ENCODE peak calls at places on chromosomes 12 and 14, in seven cellular contexts. C is aorta, S is lower lobe of right lung, P is lung, G is testis, I is IMR-90, Y is H9. Z is an unnamed sample.

GRCh38 chr14:90942511-90942910 is 117.9 kb downstream of the RPS6KA5 start:
- DNase-seq in C (no peak), S (no peak), P (no peak), G (no peak), I (no peak), Y (no peak), Z (no peak)

GRCh38 chr12:88501976-88502938 is 78.0 kb downstream of the KITLG start:
- DNase-seq in C (no peak), S (no peak), P (no peak), G (no peak), I (peak; percentile 48), Y (no peak), Z (no peak)

GRCh38 chr14:61435563-61436337 is 114.4 kb downstream of the PRKCH start:
- DNase-seq in C (no peak), S (no peak), P (no peak), G (no peak), I (no peak), Y (no peak), Z (no peak)

GRCh38 chr14:85248881-85249635 is 280.9 kb upstream of the FLRT2 start:
- DNase-seq in C (no peak), S (no peak), P (no peak), G (peak; percentile 48), I (peak; percentile 11), Y (no peak), Z (no peak)

GRCh38 chr12:68981536-68981935 is 48.6 kb upstream of the CPM start:
- DNase-seq in C (no peak), S (no peak), P (no peak), G (no peak), I (peak; percentile 76), Y (no peak), Z (no peak)

GRCh38 chr12:109433618-109434017 is 43.5 kb downstream of the KCTD10 start:
- DNase-seq in C (no peak), S (no peak), P (no peak), G (no peak), I (no peak), Y (peak; percentile 77), Z (no peak)

GRCh38 chr12:14959463-14959862 is 1.9 kb downstream of the ARHGDIB start:
- DNase-seq in C (no peak), S (no peak), P (no peak), G (no peak), I (no peak), Y (no peak), Z (no peak)

GRCh38 chr12:76158518-76159321 is 74.2 kb upstream of the NAP1L1 start:
- DNase-seq in C (no peak), S (no peak), P (peak; percentile 39), G (peak; percentile 29), I (peak; percentile 84), Y (peak; percentile 78), Z (peak; percentile 8)

GRCh38 chr12:132872073-132872855 is 15.1 kb downstream of the CHFR start:
- DNase-seq in C (no peak), S (no peak), P (no peak), G (no peak), I (no peak), Y (no peak), Z (no peak)

GRCh38 chr12:71771069-71771468 is 16.4 kb downstream of the RAB21 start:
- DNase-seq in C (no peak), S (no peak), P (no peak), G (no peak), I (no peak), Y (no peak), Z (no peak)

GRCh38 chr12:128382946-128383739 is 116.2 kb downstream of the TMEM132C start:
- DNase-seq in C (no peak), S (no peak), P (no peak), G (no peak), I (no peak), Y (no peak), Z (no peak)

GRCh38 chr14:104293231-104293841 is 154.9 kb downstream of the KIF26A start:
- DNase-seq in C (peak; percentile 41), S (peak; percentile 30), P (no peak), G (no peak), I (no peak), Y (peak; percentile 29), Z (no peak)

GRCh38 chr12:48863296-48863695 is 2.4 kb downstream of the RND1 start:
- DNase-seq in C (no peak), S (no peak), P (no peak), G (no peak), I (no peak), Y (no peak), Z (no peak)

GRCh38 chr12:1405619-1406018 is 188.8 kb downstream of the FBXL14 start:
- DNase-seq in C (no peak), S (no peak), P (no peak), G (no peak), I (no peak), Y (no peak), Z (no peak)

GRCh38 chr14:100791995-100792394 is 33.9 kb upstream of the MEG3 start:
- DNase-seq in C (no peak), S (no peak), P (no peak), G (no peak), I (no peak), Y (no peak), Z (no peak)
- H3K27me3 ChIP-seq in C (no peaks in the 10 kb centered on the region), S (peaks cover 23% of the 10 kb centered on the region), P (no peaks in the 10 kb centered on the region), G (no peaks in the 10 kb centered on the region), I (peaks cover 39% of the 10 kb centered on the region), Y (no peaks in the 10 kb centered on the region), Z (no peaks in the 10 kb centered on the region)

GRCh38 chr12:26789731-26790644 is 43.0 kb downstream of the ITPR2 start:
- DNase-seq in C (no peak), S (no peak), P (no peak), G (no peak), I (peak; percentile 75), Y (no peak), Z (no peak)

GRCh38 chr12:26786491-26787124 is 46.4 kb downstream of the ITPR2 start:
- DNase-seq in C (no peak), S (no peak), P (no peak), G (peak; percentile 58), I (peak; percentile 11), Y (no peak), Z (no peak)

GRCh38 chr12:26787125-26787495 is 45.9 kb downstream of the ITPR2 start:
- DNase-seq in C (no peak), S (no peak), P (no peak), G (no peak), I (peak; percentile 83), Y (no peak), Z (no peak)

GRCh38 chr12:26791328-26791791 is 41.6 kb downstream of the ITPR2 start:
- DNase-seq in C (no peak), S (no peak), P (no peak), G (no peak), I (peak; percentile 43), Y (no peak), Z (no peak)

GRCh38 chr12:26790645-26790994 is 42.4 kb downstream of the ITPR2 start:
- DNase-seq in C (no peak), S (no peak), P (no peak), G (no peak), I (no peak), Y (no peak), Z (no peak)
- H3K4me1 ChIP-seq in C (peaks cover 5% of the 10 kb centered on the region), S (peaks cover 47% of the 10 kb centered on the region), P (no peaks in the 10 kb centered on the region), G (peaks cover 24% of the 10 kb centered on the region), I (peaks cover 22% of the 10 kb centered on the region), Y (no peaks in the 10 kb centered on the region), Z (no peaks in the 10 kb centered on the region)

GRCh38 chr14:56805992-56806737 is 4.1 kb downstream of the OTX2 start:
- DNase-seq in C (no peak), S (no peak), P (no peak), G (no peak), I (no peak), Y (no peak), Z (no peak)
- H3K27me3 ChIP-seq in C (no peaks in the 10 kb centered on the region), S (peaks cover 98% of the 10 kb centered on the region), P (peaks cover 37% of the 10 kb centered on the region), G (no peaks in the 10 kb centered on the region), I (peaks cover 87% of the 10 kb centered on the region), Y (peaks cover 64% of the 10 kb centered on the region), Z (peaks cover 44% of the 10 kb centered on the region)

GRCh38 chr12:122406701-122407154 is 15.7 kb downstream of the CLIP1 start:
- DNase-seq in C (no peak), S (no peak), P (no peak), G (no peak), I (peak; percentile 78), Y (no peak), Z (no peak)
- H3K4me1 ChIP-seq in C (no peaks in the 10 kb centered on the region), S (peaks cover 12% of the 10 kb centered on the region), P (peaks cover 4% of the 10 kb centered on the region), G (peaks cover 5% of the 10 kb centered on the region), I (peaks cover 5% of the 10 kb centered on the region), Y (no peaks in the 10 kb centered on the region), Z (no peaks in the 10 kb centered on the region)

GRCh38 chr12:62910549-62911169 is 24.3 kb downstream of the PPM1H start:
- DNase-seq in C (no peak), S (no peak), P (no peak), G (no peak), I (no peak), Y (no peak), Z (no peak)

GRCh38 chr12:62908667-62909066 is 26.3 kb downstream of the PPM1H start:
- DNase-seq in C (no peak), S (no peak), P (no peak), G (no peak), I (no peak), Y (no peak), Z (no peak)

GRCh38 chr12:62907067-62907466 is 27.9 kb downstream of the PPM1H start:
- DNase-seq in C (no peak), S (no peak), P (no peak), G (no peak), I (no peak), Y (no peak), Z (no peak)

GRCh38 chr12:62909340-62909739 is 25.6 kb downstream of the PPM1H start:
- DNase-seq in C (no peak), S (no peak), P (no peak), G (no peak), I (no peak), Y (no peak), Z (no peak)

GRCh38 chr12:62907561-62907960 is 27.4 kb downstream of the PPM1H start:
- DNase-seq in C (no peak), S (no peak), P (no peak), G (no peak), I (no peak), Y (no peak), Z (no peak)
- H3K27me3 ChIP-seq in C (no peaks in the 10 kb centered on the region), S (no peaks in the 10 kb centered on the region), P (no peaks in the 10 kb centered on the region), G (no peaks in the 10 kb centered on the region), I (peaks cover 18% of the 10 kb centered on the region), Y (no peaks in the 10 kb centered on the region), Z (no peaks in the 10 kb centered on the region)

DNA sequence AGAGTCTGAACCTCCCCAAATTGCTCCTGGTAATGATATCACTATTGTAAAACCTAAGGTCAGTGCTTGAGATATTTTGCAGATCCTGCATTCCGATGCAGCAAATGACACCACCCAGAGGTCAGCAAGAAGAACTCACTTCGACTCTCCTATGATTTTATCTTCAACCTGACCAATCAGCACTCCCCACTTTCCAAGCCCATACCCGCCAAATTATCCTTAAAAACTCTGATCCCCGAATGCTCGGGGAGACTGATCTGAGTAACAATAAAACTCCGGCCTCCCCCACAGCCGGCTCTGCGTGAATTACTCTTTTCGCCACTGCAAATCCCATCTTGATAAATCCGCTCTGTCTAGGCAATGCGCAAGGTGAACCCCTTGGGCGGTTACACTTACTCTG is 1.2 kb downstream of the NPC2 start:
- DNase-seq in C (no peak), S (no peak), P (no peak), G (peak; percentile 33), I (peak; percentile 40), Y (no peak), Z (no peak)
- H3K4me1 ChIP-seq in C (peaks cover 4% of the 10 kb centered on the region), S (peaks cover 58% of the 10 kb centered on the region), P (peaks cover 2% of the 10 kb centered on the region), G (peaks cover 12% of the 10 kb centered on the region), I (peaks cover 7% of the 10 kb centered on the region), Y (peaks cover 2% of the 10 kb centered on the region), Z (peaks cover 14% of the 10 kb centered on the region)